ENCODE peak calls at places on chromosome 7, in seven cellular contexts. N is heart right ventricle, O is upper lobe of right lung, T is GM13977, P is transverse colon, B is pancreas, V is A549. J is an unnamed sample.

GRCh38 chr7:100568936-100569844 is 4.5 kb downstream of the SAP25 start:
- DNase-seq in T (peak), N (no peak), B (peak), P (peak), V (no peak), O (peak), J (peak)

GRCh38 chr7:100902638-100903037 is 7.0 kb upstream of the ACHE start:
- DNase-seq in N (no peak), P (no peak), O (no peak), V (no peak), B (no peak), T (no peak), J (no peak)

GRCh38 chr7:20647908-20648776 is 32.7 kb downstream of the ABCB5 start:
- DNase-seq in N (no peak), V (peak), O (no peak), T (no peak), P (no peak), B (no peak), J (no peak)

GRCh38 chr7:67463983-67464382 is 467.4 kb downstream of the TYW1 start:
- DNase-seq in N (no peak), T (no peak), B (no peak), P (no peak), O (no peak), V (no peak), J (no peak)

GRCh38 chr7:69526570-69526969 is 71.7 kb upstream of the AUTS2 start:
- DNase-seq in P (no peak), B (no peak), N (no peak), T (no peak), V (no peak), O (no peak), J (no peak)

GRCh38 chr7:12709731-12710502 is 22.5 kb downstream of the ARL4A start:
- DNase-seq in N (no peak), P (no peak), O (no peak), T (no peak), B (no peak), V (no peak), J (no peak)

GRCh38 chr7:91869661-91870060 is 10.8 kb downstream of the MTERF1 start:
- DNase-seq in B (no peak), T (no peak), N (no peak), V (no peak), O (no peak), P (no peak), J (no peak)

GRCh38 chr7:22292519-22292918 is 64.4 kb downstream of the RAPGEF5 start:
- DNase-seq in V (no peak), P (no peak), B (no peak), N (no peak), T (no peak), O (no peak), J (no peak)

GRCh38 chr7:42745357-42746022 is 166.4 kb downstream of the C7orf25 start:
- DNase-seq in O (no peak), V (peak), N (peak), B (no peak), T (no peak), P (peak), J (no peak)

GRCh38 chr7:46174192-46174572 is 253.1 kb upstream of the IGFBP3 start:
- DNase-seq in N (no peak), T (no peak), O (no peak), P (no peak), B (no peak), V (no peak), J (no peak)

GRCh38 chr7:30038182-30038980 is 10.2 kb downstream of the PLEKHA8 start:
- DNase-seq in T (no peak), N (no peak), V (no peak), B (no peak), P (no peak), O (no peak), J (no peak)

GRCh38 chr7:137592232-137592896 is 248.8 kb upstream of the PTN start:
- DNase-seq in B (peak), V (peak), O (no peak), N (peak), P (peak), T (peak), J (no peak)

GRCh38 chr7:24051651-24052050 is 232.3 kb upstream of the NPY start:
- DNase-seq in N (no peak), O (no peak), B (no peak), T (no peak), P (no peak), V (no peak), J (no peak)

GRCh38 chr7:155984609-155985405 is 172.5 kb upstream of the SHH start:
- DNase-seq in T (no peak), O (peak), B (no peak), V (no peak), N (no peak), P (no peak), J (no peak)

GRCh38 chr7:152568972-152569371 is 107.0 kb downstream of the XRCC2 start:
- DNase-seq in O (peak), P (no peak), B (no peak), N (no peak), V (no peak), T (no peak), J (no peak)

GRCh38 chr7:103902917-103903316 is 86.5 kb downstream of the RELN start:
- DNase-seq in N (no peak), P (no peak), T (no peak), V (no peak), O (no peak), B (no peak), J (no peak)

GRCh38 chr7:2560175-2560695 is 1.5 kb downstream of the IQCE start:
- DNase-seq in O (peak), V (no peak), N (no peak), P (no peak), T (no peak), B (no peak), J (no peak)

GRCh38 chr7:43479042-43479441 is 103.9 kb upstream of the STK17A start:
- DNase-seq in N (no peak), O (no peak), P (no peak), B (no peak), V (no peak), T (no peak), J (no peak)

GRCh38 chr7:74396993-74397392 is 56.7 kb upstream of the GTF2IRD1 start:
- DNase-seq in V (no peak), O (no peak), B (no peak), N (no peak), P (peak), T (no peak), J (no peak)

GRCh38 chr7:105337529-105337928 is 51.2 kb downstream of the SRPK2 start:
- DNase-seq in V (no peak), O (no peak), N (peak), T (no peak), B (no peak), P (no peak), J (no peak)

GRCh38 chr7:148747274-148747673 is 48.6 kb downstream of the CUL1 start:
- DNase-seq in P (no peak), T (no peak), B (no peak), V (no peak), O (no peak), N (no peak), J (no peak)
- TF ChIP-seq CTCF in P (no peak), T (no peak), B (no peak), V (no peak), O (no peak), N (no peak), J (no peak)

GRCh38 chr7:107692501-107692900 is 31.9 kb downstream of the SLC26A4 start:
- DNase-seq in B (no peak), N (no peak), P (no peak), V (no peak), O (no peak), T (no peak), J (no peak)

GRCh38 chr7:107691713-107692112 is 31.1 kb downstream of the SLC26A4 start:
- DNase-seq in V (no peak), O (no peak), B (no peak), N (no peak), P (no peak), T (no peak), J (no peak)

GRCh38 chr7:107689553-107689952 is 28.9 kb downstream of the SLC26A4 start:
- DNase-seq in P (no peak), O (no peak), V (no peak), B (no peak), T (no peak), N (no peak), J (no peak)

GRCh38 chr7:107690084-107690483 is 29.5 kb downstream of the SLC26A4 start:
- DNase-seq in B (no peak), V (no peak), T (no peak), P (no peak), O (no peak), N (no peak), J (no peak)

GRCh38 chr7:107690611-107691010 is 30.0 kb downstream of the SLC26A4 start:
- DNase-seq in V (no peak), P (no peak), N (no peak), O (no peak), B (no peak), T (no peak), J (no peak)
- TF ChIP-seq CTCF in V (no peak), P (no peak), N (no peak), O (no peak), B (no peak), T (no peak), J (no peak)

GRCh38 chr7:151425670-151426075 is 14.3 kb downstream of the CRYGN start:
- DNase-seq in T (no peak), B (no peak), V (no peak), P (no peak), N (no peak), O (peak), J (no peak)
- TF ChIP-seq CTCF in T (no peak), B (no peak), V (no peak), P (no peak), N (no peak), O (no peak), J (no peak)

DNA sequence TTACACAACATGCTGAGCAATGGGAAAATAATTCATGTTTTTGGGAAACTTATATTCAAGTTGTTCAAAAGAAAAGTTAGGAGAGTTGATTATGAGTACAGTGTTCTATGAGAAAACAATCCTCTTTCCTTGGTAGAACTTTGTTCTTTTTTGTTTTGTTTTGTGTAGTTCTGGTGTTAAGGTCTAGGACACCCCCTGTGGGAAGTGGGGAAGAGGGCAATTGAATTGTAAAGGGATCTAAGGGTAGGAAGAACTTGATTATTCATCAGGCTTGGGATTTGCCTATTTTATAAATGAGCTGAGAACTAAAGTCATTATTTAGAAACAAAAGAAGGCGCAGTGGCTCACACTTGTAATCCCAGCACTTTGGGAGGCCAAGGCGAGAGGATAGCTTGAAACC is 25.9 kb upstream of the CDK13 start:
- DNase-seq in T (no peak), B (no peak), N (no peak), O (no peak), V (no peak), P (no peak), J (no peak)
- TF ChIP-seq CTCF in T (no peak), B (no peak), N (no peak), O (no peak), V (no peak), P (no peak), J (no peak)

GRCh38 chr7:10022480-10022879 is 951.2 kb upstream of the PHF14 start:
- DNase-seq in P (no peak), O (no peak), N (no peak), B (no peak), T (no peak), V (no peak), J (no peak)

GRCh38 chr7:10022957-10023356 is 950.7 kb upstream of the PHF14 start:
- DNase-seq in N (no peak), V (no peak), T (no peak), P (no peak), B (no peak), O (no peak), J (no peak)
- TF ChIP-seq CTCF in N (peak), V (no peak), T (no peak), P (no peak), B (no peak), O (peak), J (no peak)

GRCh38 chr7:27554826-27555225 is 107.9 kb downstream of the HIBADH start:
- DNase-seq in N (no peak), V (no peak), B (no peak), P (no peak), T (no peak), O (no peak), J (no peak)

GRCh38 chr7:27564881-27565482 is 97.7 kb downstream of the HIBADH start:
- DNase-seq in T (no peak), P (no peak), N (no peak), B (no peak), V (no peak), O (no peak), J (no peak)

GRCh38 chr7:27555670-27556069 is 107.0 kb downstream of the HIBADH start:
- DNase-seq in O (no peak), N (no peak), B (no peak), T (no peak), V (no peak), P (no peak), J (no peak)

GRCh38 chr7:27560706-27561235 is 101.9 kb downstream of the HIBADH start:
- DNase-seq in T (no peak), O (no peak), V (no peak), B (no peak), N (no peak), P (no peak), J (no peak)
- TF ChIP-seq CTCF in T (no peak), O (no peak), V (no peak), B (no peak), N (no peak), P (no peak), J (no peak)

J was measured in activated B cell treated with CpG ODN at 0.5 μM for 24 hours.